ENCODE peak calls at places on chromosomes 5 and 9, in eight cellular contexts. Q is colonic mucosa; C is CD8-positive, alpha-beta T cell; N is GM23338; V is body of pancreas; J is CD8-positive, alpha-beta memory T cell; L is tibial artery; F is transverse colon. G is an unnamed sample.
A peak's percentile ranks its signal among the peaks of the same experiment; 100 is the strongest.

GRCh38 chr5:134174841-134175839 is 1.6 kb downstream of the SKP1 start:
- DNase-seq in Q (no peak), C (no peak), N (peak; percentile 24), V (no peak), J (no peak), L (no peak), F (no peak), G (no peak)

GRCh38 chr5:175344331-175345200 is 99.4 kb downstream of the DRD1 start:
- DNase-seq in Q (no peak), C (no peak), N (no peak), V (no peak), J (no peak), L (no peak), F (no peak), G (no peak)

GRCh38 chr9:135530146-135530545 is 8.9 kb downstream of the LCN1 start:
- DNase-seq in Q (no peak), C (no peak), N (no peak), V (no peak), J (no peak), L (no peak), F (no peak), G (no peak)

GRCh38 chr5:35312281-35312680 is 82.0 kb upstream of the PRLR start:
- DNase-seq in Q (no peak), C (no peak), N (no peak), V (no peak), J (no peak), L (no peak), F (no peak), G (no peak)

GRCh38 chr5:116076496-116076895 is 8.3 kb upstream of the COMMD10 start:
- DNase-seq in Q (no peak), C (no peak), N (no peak), V (no peak), J (no peak), L (no peak), F (no peak), G (no peak)

GRCh38 chr5:155539958-155540595 is 526.5 kb downstream of the KIF4B start:
- DNase-seq in Q (no peak), C (no peak), N (peak; percentile 26), V (no peak), J (no peak), L (no peak), F (no peak), G (no peak)

GRCh38 chr5:145811834-145812625 is 23.1 kb downstream of the PRELID2 start:
- DNase-seq in Q (no peak), C (no peak), N (peak; percentile 54), V (peak; percentile 29), J (no peak), L (no peak), F (no peak), G (no peak)

GRCh38 chr5:80275347-80275746 is 19.5 kb upstream of the SERINC5 start:
- DNase-seq in Q (no peak), C (peak; percentile 33), N (peak; percentile 78), V (peak; percentile 18), J (peak; percentile 16), L (no peak), F (no peak), G (no peak)

GRCh38 chr9:20568406-20568805 is 53.9 kb downstream of the MLLT3 start:
- DNase-seq in Q (no peak), C (no peak), N (no peak), V (no peak), J (no peak), L (no peak), F (no peak), G (no peak)

GRCh38 chr5:87390576-87391199 is 22.0 kb downstream of the CCNH start:
- DNase-seq in Q (no peak), C (no peak), N (no peak), V (no peak), J (no peak), L (no peak), F (no peak), G (no peak)

GRCh38 chr5:173866249-173867172 is 21.6 kb upstream of the CPEB4 start:
- DNase-seq in Q (no peak), C (no peak), N (peak; percentile 32), V (peak; percentile 45), J (no peak), L (peak; percentile 30), F (no peak), G (peak; percentile 40)

GRCh38 chr5:57805732-57806131 is 323.1 kb upstream of the ACTBL2 start:
- DNase-seq in Q (no peak), C (no peak), N (no peak), V (no peak), J (no peak), L (no peak), F (no peak), G (no peak)

GRCh38 chr5:71586052-71586940 is 844 bp upstream of the MCCC2 start:
- DNase-seq in Q (no peak), C (no peak), N (peak; percentile 63), V (no peak), J (no peak), L (no peak), F (no peak), G (no peak)

GRCh38 chr5:174347183-174347582 is 301.7 kb downstream of the NSG2 start:
- DNase-seq in Q (no peak), C (no peak), N (no peak), V (no peak), J (no peak), L (no peak), F (no peak), G (no peak)

GRCh38 chr9:69121155-69122085 is 52.7 kb upstream of the TJP2 start:
- DNase-seq in Q (peak; percentile 87), C (peak; percentile 11), N (peak; percentile 89), V (peak; percentile 77), J (peak; percentile 19), L (peak; percentile 43), F (peak; percentile 73), G (no peak)

GRCh38 chr9:69118656-69119055 is 55.4 kb upstream of the TJP2 start:
- DNase-seq in Q (no peak), C (no peak), N (peak; percentile 0), V (no peak), J (no peak), L (no peak), F (no peak), G (no peak)

GRCh38 chr9:69120380-69121154 is 53.5 kb upstream of the TJP2 start:
- DNase-seq in Q (peak; percentile 95), C (no peak), N (peak; percentile 97), V (peak; percentile 97), J (no peak), L (no peak), F (peak; percentile 95), G (no peak)

GRCh38 chr9:69122086-69122390 is 52.0 kb upstream of the TJP2 start:
- DNase-seq in Q (peak; percentile 68), C (peak; percentile 17), N (peak; percentile 75), V (peak; percentile 83), J (peak; percentile 23), L (peak; percentile 84), F (peak; percentile 68), G (peak; percentile 62)

DNA sequence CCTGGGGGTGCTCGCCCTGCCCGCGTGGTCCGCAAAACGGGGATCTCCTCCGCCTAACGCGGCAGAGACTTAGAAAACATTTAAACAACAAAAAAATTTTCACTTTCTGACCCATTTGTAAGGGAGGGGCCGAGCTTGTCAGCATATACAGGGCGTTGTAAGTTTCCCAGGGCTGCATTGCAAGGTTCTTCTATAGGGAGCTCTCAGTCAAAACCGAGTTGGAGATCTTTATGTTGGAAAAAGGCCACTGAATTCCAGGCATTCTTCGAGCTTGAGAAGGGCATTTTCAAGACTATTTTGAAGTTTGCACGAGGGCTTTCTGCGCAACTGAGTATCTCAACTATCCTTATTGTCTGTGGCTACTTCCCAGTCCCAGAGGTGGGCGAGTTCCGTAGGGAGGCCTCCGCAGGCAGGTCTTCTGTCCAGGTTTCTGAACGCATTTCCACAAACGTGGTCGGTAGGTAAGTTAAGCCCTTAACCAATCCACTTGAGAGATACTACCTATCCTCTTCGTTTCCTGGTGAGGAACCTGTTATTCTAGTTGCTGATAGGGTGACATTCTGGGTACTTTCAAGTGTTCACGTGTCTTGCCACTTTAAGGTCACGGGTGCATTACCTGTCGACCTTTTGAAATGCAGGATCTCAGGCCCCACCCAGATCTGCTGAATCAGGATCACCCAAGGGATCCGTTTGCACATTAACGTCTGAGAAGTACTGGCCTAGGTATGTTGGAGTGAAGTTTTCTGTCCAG is 51.5 kb upstream of the TJP2 start:
- DNase-seq in Q (peak; percentile 83), C (no peak), N (peak; percentile 82), V (peak; percentile 69), J (no peak), L (no peak), F (peak; percentile 66), G (no peak)
- H3K27ac ChIP-seq in Q (peak overlapping the region; percentile 81), C (no peak overlapping the region), N (peak overlapping the region; percentile 100), V (peak overlapping the region; percentile 99), J (no peak overlapping the region), L (peak overlapping the region; percentile 84), F (peak overlapping the region; percentile 93), G (peak overlapping the region; percentile 78)

DNA sequence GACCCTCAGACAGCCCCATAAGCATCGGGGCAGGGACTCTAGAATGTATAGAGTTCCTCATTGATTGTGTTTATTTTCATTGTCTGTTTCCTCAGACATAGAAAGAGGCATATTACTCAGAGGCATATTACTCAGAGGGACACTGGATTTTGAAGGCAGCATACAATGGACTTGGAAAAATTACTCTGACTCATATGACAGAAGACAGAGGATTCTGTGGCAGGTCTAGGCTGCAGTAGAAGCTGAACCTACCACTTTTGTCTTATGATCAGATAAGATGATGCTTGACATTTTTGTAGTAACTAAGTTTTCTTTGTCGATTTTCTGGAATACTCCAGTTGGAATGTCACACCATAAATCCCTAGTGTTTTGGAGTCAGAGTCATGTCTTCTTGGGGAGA is 105.2 kb downstream of the ST8SIA4 start:
- DNase-seq in Q (no peak), C (no peak), N (no peak), V (no peak), J (no peak), L (no peak), F (no peak), G (no peak)
- H3K27ac ChIP-seq in Q (no peak overlapping the region), C (no peak overlapping the region), N (no peak overlapping the region), V (no peak overlapping the region), J (no peak overlapping the region), L (no peak overlapping the region), F (no peak overlapping the region), G (no peak overlapping the region)

GRCh38 chr5:98105651-98106050 is 667.8 kb upstream of the RGMB start:
- DNase-seq in Q (no peak), C (no peak), N (no peak), V (no peak), J (no peak), L (no peak), F (no peak), G (no peak)
- H3K27ac ChIP-seq in Q (no peak overlapping the region), C (no peak overlapping the region), N (no peak overlapping the region), V (no peak overlapping the region), J (no peak overlapping the region), L (no peak overlapping the region), F (no peak overlapping the region), G (no peak overlapping the region)

GRCh38 chr9:84759300-84759750 is 89.8 kb downstream of the NTRK2 start:
- DNase-seq in Q (no peak), C (no peak), N (no peak), V (no peak), J (no peak), L (no peak), F (no peak), G (no peak)
- H3K27ac ChIP-seq in Q (peak overlapping the region; percentile 3), C (no peak overlapping the region), N (no peak overlapping the region), V (no peak overlapping the region), J (no peak overlapping the region), L (no peak overlapping the region), F (no peak overlapping the region), G (no peak overlapping the region)

DNA sequence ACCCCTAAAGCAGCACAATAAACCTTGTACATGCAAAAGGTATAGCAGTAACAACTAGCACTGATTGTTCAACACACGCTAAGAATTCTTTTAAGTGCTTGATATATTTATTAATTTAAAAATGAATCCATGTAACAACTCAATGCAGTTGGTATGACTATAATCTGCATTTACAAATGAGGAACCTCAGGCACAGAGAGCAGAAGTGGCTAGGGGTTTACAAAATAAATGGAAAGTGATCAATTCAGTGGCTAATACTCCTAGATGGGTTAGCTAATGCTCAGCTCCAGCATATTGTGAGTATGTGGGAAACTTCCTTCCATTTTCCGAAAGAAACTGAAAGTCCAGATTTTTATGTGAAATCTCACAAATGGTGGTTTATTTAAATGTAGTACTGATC is 128.1 kb downstream of the RFX3 start:
- DNase-seq in Q (no peak), C (no peak), N (no peak), V (no peak), J (no peak), L (no peak), F (no peak), G (no peak)
- H3K27ac ChIP-seq in Q (no peak overlapping the region), C (no peak overlapping the region), N (no peak overlapping the region), V (no peak overlapping the region), J (no peak overlapping the region), L (no peak overlapping the region), F (no peak overlapping the region), G (no peak overlapping the region)